ENCODE peak calls at places on chromosomes 1 and 21, in ten cellular contexts. H, Z, M, D, Q, O, Y, E, W and N are unnamed samples. For H3K4me1 and H4K20me1, the result is how much of the 10 kb centered on the place peaks cover.

GRCh38 chr1:192703283-192704206 is 67.6 kb downstream of the RGS13 start:
- DNase-seq in Y (peak), Z (no peak), Q (no peak), M (no peak), H (no peak), O (peak), E (peak), D (no peak), W (peak), N (no peak)

GRCh38 chr1:31661856-31662255 is 17.2 kb upstream of the PEF1 start:
- DNase-seq in Q (no peak), Y (no peak), D (no peak), W (no peak), M (no peak), H (no peak), O (no peak), Z (no peak), E (no peak), N (no peak)

GRCh38 chr1:41572224-41572623 is 87.7 kb upstream of the EDN2 start:
- DNase-seq in E (no peak), O (no peak), Q (no peak), H (no peak), Y (no peak), M (no peak), W (no peak), D (no peak), Z (no peak), N (no peak)

GRCh38 chr1:94757931-94758330 is 62.2 kb upstream of the SLC44A3 start:
- DNase-seq in M (no peak), O (no peak), Y (no peak), D (no peak), Z (no peak), H (peak), W (no peak), E (no peak), Q (no peak), N (no peak)

GRCh38 chr1:186059311-186059710 is 315.7 kb downstream of the TPR start:
- DNase-seq in E (no peak), Y (peak), H (no peak), M (no peak), D (peak), W (peak), O (no peak), Q (peak), Z (peak), N (no peak)

GRCh38 chr1:232915212-232915611 is 35.2 kb upstream of the NTPCR start:
- DNase-seq in Q (no peak), Y (no peak), H (no peak), Z (no peak), M (no peak), D (no peak), E (no peak), W (no peak), O (no peak), N (no peak)

GRCh38 chr1:15680614-15681345 is 3.3 kb upstream of the PLEKHM2 start:
- DNase-seq in E (peak), H (no peak), O (no peak), W (peak), Y (no peak), D (peak), Z (peak), M (no peak), Q (peak), N (no peak)

GRCh38 chr1:220189750-220190347 is 82.4 kb downstream of the RAB3GAP2 start:
- DNase-seq in W (peak), H (peak), O (no peak), Z (peak), E (peak), M (peak), D (peak), Y (peak), Q (peak), N (no peak)

GRCh38 chr1:198763298-198763714 is 124.5 kb downstream of the PTPRC start:
- DNase-seq in E (peak), Z (no peak), H (no peak), Q (peak), O (no peak), W (peak), D (peak), Y (no peak), M (peak), N (no peak)

GRCh38 chr1:89060091-89060490 is 4.9 kb downstream of the GBP1 start:
- DNase-seq in E (peak), W (no peak), H (no peak), Q (no peak), Z (no peak), Y (no peak), D (no peak), O (no peak), M (no peak), N (no peak)

GRCh38 chr1:183096889-183097288 is 73.7 kb downstream of the LAMC1 start:
- DNase-seq in M (no peak), Q (peak), Y (no peak), D (peak), W (no peak), O (no peak), Z (peak), E (no peak), H (no peak), N (no peak)

GRCh38 chr1:228150458-228151169 is 884 bp downstream of the GJC2 start:
- DNase-seq in W (no peak), Q (peak), Z (peak), H (no peak), D (peak), O (no peak), Y (no peak), E (no peak), M (no peak), N (no peak)

GRCh38 chr1:189131576-189131975 is 1346.1 kb downstream of the BRINP3 start:
- DNase-seq in D (no peak), M (no peak), W (no peak), H (no peak), Q (no peak), O (no peak), Z (peak), E (peak), Y (no peak), N (no peak)

GRCh38 chr21:46219591-46220239 is 8.9 kb downstream of the LSS start:
- DNase-seq in Y (no peak), Z (no peak), Q (no peak), H (no peak), D (no peak), O (no peak), E (no peak), M (no peak), W (no peak), N (no peak)

GRCh38 chr21:35982717-35983116 is 77.6 kb downstream of the SETD4 start:
- DNase-seq in E (no peak), Y (no peak), W (peak), D (no peak), M (no peak), Q (no peak), O (no peak), Z (no peak), H (no peak), N (no peak)

GRCh38 chr1:4324621-4325020 is 329.8 kb upstream of the AJAP1 start:
- DNase-seq in E (peak), Y (no peak), D (no peak), Q (no peak), O (no peak), Z (no peak), M (no peak), H (no peak), W (no peak), N (no peak)

GRCh38 chr1:110976089-110976488 is 12.4 kb upstream of the LRIF1 start:
- DNase-seq in Q (no peak), H (no peak), W (no peak), D (peak), E (peak), O (no peak), Y (no peak), Z (no peak), M (no peak), N (no peak)

GRCh38 chr1:107467286-107467685 is 326.4 kb downstream of the NTNG1 start:
- DNase-seq in E (no peak), D (peak), Y (no peak), H (no peak), M (no peak), Z (peak), Q (no peak), O (no peak), W (no peak), N (no peak)

GRCh38 chr1:47438321-47439150 is 692 bp downstream of the FOXD2 start:
- DNase-seq in Q (no peak), M (no peak), O (no peak), H (peak), W (no peak), Y (no peak), E (no peak), D (peak), Z (no peak), N (no peak)

GRCh38 chr1:172658871-172659453 is at the start of gene FASLG:
- DNase-seq in Z (peak), H (no peak), E (no peak), M (no peak), Q (no peak), Y (no peak), D (no peak), O (no peak), W (no peak), N (no peak)

GRCh38 chr1:57791497-57791896 is 367.6 kb upstream of the DAB1 start:
- DNase-seq in M (no peak), D (no peak), H (no peak), O (no peak), Q (no peak), E (no peak), Y (no peak), W (no peak), Z (no peak), N (no peak)

GRCh38 chr1:234960722-234961467 is 167.7 kb downstream of the TOMM20 start:
- DNase-seq in H (no peak), Y (peak), D (peak), Q (no peak), Z (peak), W (no peak), O (no peak), M (peak), E (peak), N (no peak)

GRCh38 chr1:217494767-217495166 is 136.1 kb downstream of the GPATCH2 start:
- DNase-seq in Q (no peak), O (peak), D (no peak), M (no peak), W (no peak), E (no peak), Z (no peak), Y (no peak), H (no peak), N (no peak)

DNA sequence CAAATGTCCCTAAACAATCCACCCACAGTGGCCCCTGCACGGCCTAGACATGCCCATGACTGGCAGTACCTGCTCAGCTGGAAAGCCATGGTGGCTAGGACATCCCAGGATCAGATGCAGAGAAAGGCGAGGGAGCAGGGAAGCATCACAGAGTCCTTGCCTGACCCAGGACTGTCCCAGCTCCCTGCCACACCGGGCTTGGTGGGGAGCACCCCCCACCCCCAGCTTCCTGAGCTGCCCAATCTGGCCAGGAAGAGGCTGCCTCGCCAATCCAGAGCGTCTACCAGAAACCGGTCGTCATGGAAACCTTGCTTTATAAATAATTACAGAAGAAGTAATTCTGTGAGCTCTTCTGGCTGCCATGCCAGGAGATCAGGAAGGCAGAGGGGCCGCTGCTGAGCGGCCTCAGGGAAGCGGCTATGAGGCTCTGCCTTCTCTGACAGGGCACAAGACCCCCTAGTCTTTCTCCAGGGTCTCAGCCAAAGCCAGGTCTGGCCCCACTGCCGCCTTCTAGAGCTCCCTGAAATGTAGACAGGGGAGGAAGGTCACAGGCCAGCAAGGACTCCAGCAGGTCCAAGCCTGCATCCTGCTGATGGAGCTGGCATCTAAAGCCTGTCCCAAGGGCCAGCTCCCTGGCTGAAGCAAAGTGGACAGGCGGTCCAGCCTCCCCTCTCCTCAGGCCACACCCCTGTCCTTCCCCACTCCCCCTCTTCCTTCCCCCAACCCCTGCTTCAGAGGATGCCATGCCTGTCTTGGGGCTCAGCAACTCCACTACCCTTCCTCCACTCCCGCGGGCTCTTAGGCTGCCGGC is 34.6 kb downstream of the ACOT7 start:
- DNase-seq in E (no peak), H (peak), M (peak), O (no peak), D (peak), Z (peak), Y (no peak), W (peak), Q (peak), N (peak)
- H3K4me1 ChIP-seq in E (under half), H (under half), M (under half), O (under half), D (under half), Z (under half), Y (under half), W (half or more), Q (under half), N (under half)

GRCh38 chr1:247274857-247275256 is 19.0 kb downstream of the VN1R5 start:
- DNase-seq in Q (no peak), E (no peak), O (no peak), H (no peak), D (no peak), W (no peak), Z (no peak), Y (no peak), M (no peak), N (no peak)
- TF ChIP-seq EZH2 in Q (no peak), E (no peak), O (no peak), H (no peak), D (no peak), W (no peak), Z (no peak), Y (no peak), M (no peak), N (no peak)

GRCh38 chr1:109773203-109773899 is 9.6 kb upstream of the EPS8L3 start:
- DNase-seq in E (peak), D (peak), Q (peak), H (peak), W (peak), M (peak), O (peak), Y (peak), Z (peak), N (peak)
- H4K20me1 ChIP-seq in E (under half), D (under half), Q (under half), H (under half), W (under half), M (under half), O (under half), Y (under half), Z (under half), N (under half)

GRCh38 chr1:28249013-28249870 is 10.1 kb upstream of the SESN2 start:
- DNase-seq in Y (peak), D (peak), Z (peak), Q (peak), W (peak), O (no peak), M (no peak), E (peak), H (peak), N (peak)
- H3K4me1 ChIP-seq in Y (under half), D (under half), Z (under half), Q (under half), W (under half), O (under half), M (under half), E (under half), H (under half), N (under half)

DNA sequence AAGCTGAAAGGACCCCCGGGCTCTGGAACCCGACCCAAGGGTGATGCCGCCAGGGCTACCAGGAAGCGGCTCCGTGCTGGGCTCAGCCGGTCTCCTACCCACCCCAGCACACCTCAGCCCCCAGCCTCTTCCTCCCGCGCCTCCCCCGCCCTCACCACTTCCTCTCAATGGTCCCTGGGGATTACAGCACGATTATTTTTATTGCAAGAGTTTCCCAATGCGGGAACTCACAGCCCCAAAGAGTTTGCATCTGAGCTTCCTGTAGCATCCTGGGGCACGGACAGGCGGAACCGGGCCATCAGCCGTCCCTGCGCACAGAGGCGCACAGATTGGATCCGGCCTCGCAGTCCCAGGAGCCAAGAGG is 8.7 kb upstream of the SLX9 start:
- DNase-seq in Z (no peak), M (no peak), D (peak), Q (peak), W (no peak), H (no peak), E (peak), O (no peak), Y (no peak), N (peak)
- TF ChIP-seq EZH2 in Z (no peak), M (no peak), D (no peak), Q (no peak), W (no peak), H (no peak), E (no peak), O (no peak), Y (no peak), N (no peak)

GRCh38 chr1:43671626-43672330 is 21.8 kb downstream of the KDM4A start:
- DNase-seq in W (peak), M (no peak), D (peak), H (no peak), Y (no peak), O (no peak), Z (peak), Q (peak), E (no peak), N (no peak)
- H4K20me1 ChIP-seq in W (under half), M (under half), D (under half), H (under half), Y (under half), O (under half), Z (half or more), Q (under half), E (under half), N (under half)

DNA sequence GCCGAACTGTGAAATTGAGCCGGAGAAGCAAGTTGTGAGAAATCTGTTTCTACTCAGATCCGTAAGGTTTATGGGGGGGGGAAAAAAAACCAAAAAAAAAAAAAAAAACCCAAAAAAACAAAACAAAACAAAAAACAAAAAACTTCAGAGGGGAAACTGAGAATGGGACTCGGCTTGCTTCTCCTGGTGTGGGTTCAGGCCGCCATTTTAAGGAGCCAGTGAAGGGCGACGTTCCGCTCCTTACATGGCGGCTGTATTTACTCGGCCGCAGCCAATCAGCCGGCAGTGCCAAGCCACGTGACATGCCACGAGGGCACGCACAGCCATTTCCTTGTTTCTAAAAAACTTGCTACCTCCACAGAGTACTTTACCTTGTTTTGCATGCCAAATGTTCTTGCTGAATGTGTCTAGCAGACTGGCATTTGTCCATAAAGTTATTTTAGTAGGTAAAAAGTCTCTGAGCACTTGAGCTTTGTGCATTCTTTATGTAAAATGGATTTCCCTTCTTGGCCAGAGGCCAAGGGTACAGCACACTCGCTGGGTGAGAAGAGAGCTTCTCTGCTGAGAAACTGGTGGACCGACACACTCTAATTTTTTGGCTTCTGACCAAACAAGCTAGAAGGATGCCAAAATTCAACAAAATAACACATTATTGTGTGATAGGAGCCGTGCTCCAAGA is 101.8 kb downstream of the NFIA start:
- DNase-seq in E (peak), O (no peak), D (peak), Q (peak), Y (no peak), H (no peak), Z (peak), W (peak), M (peak), N (no peak)
- H3K4me1 ChIP-seq in E (under half), O (under half), D (under half), Q (under half), Y (under half), H (under half), Z (under half), W (under half), M (under half), N (under half)

GRCh38 chr1:39317111-39317510 is 112.6 kb downstream of the MACF1 start:
- DNase-seq in O (no peak), W (no peak), D (no peak), Z (no peak), E (no peak), H (no peak), Y (no peak), Q (no peak), M (peak), N (no peak)

GRCh38 chr1:39322431-39322830 is 117.9 kb downstream of the MACF1 start:
- DNase-seq in Q (no peak), M (no peak), E (no peak), D (no peak), O (no peak), Z (no peak), Y (no peak), H (no peak), W (no peak), N (no peak)

GRCh38 chr1:39321979-39322378 is 117.5 kb downstream of the MACF1 start:
- DNase-seq in D (no peak), Z (no peak), H (no peak), O (peak), Q (no peak), M (no peak), Y (peak), E (no peak), W (no peak), N (no peak)

DNA sequence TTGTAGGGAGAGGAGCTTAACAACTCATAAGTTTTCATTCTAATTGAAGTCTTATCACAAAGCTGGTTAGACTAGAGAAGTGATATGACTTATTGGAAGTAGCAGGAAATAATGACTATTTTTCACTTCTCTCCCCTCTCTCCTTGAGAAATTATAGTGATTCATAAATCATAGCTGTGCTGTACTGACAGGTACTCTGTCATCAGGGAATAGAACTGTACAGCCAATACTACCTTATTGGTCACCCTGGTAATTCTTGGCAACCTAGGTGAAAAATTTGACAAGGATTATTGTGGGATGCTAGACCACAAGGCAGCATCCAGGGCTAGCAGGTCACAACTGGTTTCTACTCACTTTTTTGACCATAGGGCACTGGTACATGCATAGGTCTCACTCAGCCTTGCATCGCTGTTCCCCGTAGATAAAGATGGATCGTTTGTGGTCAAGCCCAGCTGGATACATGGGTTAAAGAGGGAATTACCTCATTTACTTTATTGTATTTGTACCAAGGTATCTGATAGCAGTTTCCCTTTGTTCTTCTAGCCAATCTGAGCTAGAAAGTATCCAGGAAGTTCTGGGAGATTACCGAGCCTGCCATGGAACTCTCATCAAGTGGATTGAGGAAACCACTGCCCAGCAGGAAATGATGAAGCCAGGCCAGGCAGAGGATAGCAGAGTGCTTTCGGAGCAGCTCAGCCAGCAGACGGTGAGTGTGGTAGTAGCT is 113.6 kb downstream of the MACF1 start:
- DNase-seq in Q (no peak), M (peak), E (no peak), D (no peak), W (no peak), Y (no peak), Z (peak), H (no peak), O (no peak), N (no peak)
- TF ChIP-seq EZH2 in Q (no peak), M (no peak), E (no peak), D (no peak), W (no peak), Y (no peak), Z (no peak), H (no peak), O (no peak), N (no peak)

GRCh38 chr1:155555915-155556314 is 6.7 kb downstream of the ASH1L start:
- DNase-seq in M (no peak), D (no peak), Z (no peak), W (no peak), H (no peak), Y (no peak), Q (no peak), O (no peak), E (no peak), N (no peak)

GRCh38 chr1:155548706-155549105 is 13.9 kb downstream of the ASH1L start:
- DNase-seq in O (no peak), W (no peak), E (no peak), M (no peak), Z (no peak), D (no peak), Y (no peak), H (no peak), Q (no peak), N (no peak)

GRCh38 chr1:155553349-155553748 is 9.3 kb downstream of the ASH1L start:
- DNase-seq in O (no peak), Z (no peak), E (no peak), Y (no peak), D (no peak), Q (no peak), M (no peak), W (no peak), H (no peak), N (no peak)
- H4K20me1 ChIP-seq in O (under half), Z (half or more), E (under half), Y (under half), D (under half), Q (under half), M (under half), W (under half), H (under half), N (half or more)